ENCODE peak calls at places on chromosomes 12 and 14, in eight cellular contexts. One of them, this sample, is unnamed.

GRCh38 chr12:67649165-67650126 is 901 bp downstream of the DYRK2 start:
- DNase-seq in H1: no peak
- DNase-seq in mesothelial cell of epicardium: peak; percentile 26
- DNase-seq in right lobe of liver: peak; percentile 58
- DNase-seq in heart left ventricle: peak; percentile 46
- DNase-seq in left ventricle myocardium inferior: peak; percentile 41
- DNase-seq in right atrium auricular region: no peak
- DNase-seq in heart right ventricle: peak; percentile 28
- DNase-seq in this sample: peak; percentile 40

GRCh38 chr12:77102691-77103090 is 37.3 kb upstream of the E2F7 start:
- DNase-seq in H1: no peak
- DNase-seq in mesothelial cell of epicardium: no peak
- DNase-seq in right lobe of liver: no peak
- DNase-seq in heart left ventricle: no peak
- DNase-seq in left ventricle myocardium inferior: no peak
- DNase-seq in right atrium auricular region: no peak
- DNase-seq in heart right ventricle: no peak
- DNase-seq in this sample: no peak

GRCh38 chr14:87995500-87996275 is 2.7 kb upstream of the GALC start:
- DNase-seq in H1: no peak
- DNase-seq in mesothelial cell of epicardium: no peak
- DNase-seq in right lobe of liver: no peak
- DNase-seq in heart left ventricle: no peak
- DNase-seq in left ventricle myocardium inferior: no peak
- DNase-seq in right atrium auricular region: no peak
- DNase-seq in heart right ventricle: no peak
- DNase-seq in this sample: no peak

GRCh38 chr12:65779091-65779642 is 45.1 kb upstream of the HMGA2 start:
- DNase-seq in H1: no peak
- DNase-seq in mesothelial cell of epicardium: no peak
- DNase-seq in right lobe of liver: no peak
- DNase-seq in heart left ventricle: no peak
- DNase-seq in left ventricle myocardium inferior: no peak
- DNase-seq in right atrium auricular region: no peak
- DNase-seq in heart right ventricle: no peak
- DNase-seq in this sample: no peak

GRCh38 chr14:70789361-70789760 is 20.0 kb downstream of the MAP3K9 start:
- DNase-seq in H1: no peak
- DNase-seq in mesothelial cell of epicardium: no peak
- DNase-seq in right lobe of liver: no peak
- DNase-seq in heart left ventricle: no peak
- DNase-seq in left ventricle myocardium inferior: no peak
- DNase-seq in right atrium auricular region: no peak
- DNase-seq in heart right ventricle: no peak
- DNase-seq in this sample: no peak

GRCh38 chr14:75259946-75260545 is 18.6 kb upstream of the FOS start:
- DNase-seq in H1: no peak
- DNase-seq in mesothelial cell of epicardium: no peak
- DNase-seq in right lobe of liver: no peak
- DNase-seq in heart left ventricle: no peak
- DNase-seq in left ventricle myocardium inferior: no peak
- DNase-seq in right atrium auricular region: no peak
- DNase-seq in heart right ventricle: no peak
- DNase-seq in this sample: no peak

GRCh38 chr14:81673930-81674329 is 140.3 kb upstream of the SEL1L start:
- DNase-seq in H1: no peak
- DNase-seq in mesothelial cell of epicardium: no peak
- DNase-seq in right lobe of liver: no peak
- DNase-seq in heart left ventricle: no peak
- DNase-seq in left ventricle myocardium inferior: no peak
- DNase-seq in right atrium auricular region: no peak
- DNase-seq in heart right ventricle: peak; percentile 17
- DNase-seq in this sample: no peak

GRCh38 chr12:124469193-124469888 is 98.1 kb downstream of the NCOR2 start:
- DNase-seq in H1: peak; percentile 46
- DNase-seq in mesothelial cell of epicardium: no peak
- DNase-seq in right lobe of liver: no peak
- DNase-seq in heart left ventricle: no peak
- DNase-seq in left ventricle myocardium inferior: no peak
- DNase-seq in right atrium auricular region: no peak
- DNase-seq in heart right ventricle: no peak
- DNase-seq in this sample: no peak

GRCh38 chr12:57632898-57633825 is at the start of gene B4GALNT1:
- DNase-seq in H1: no peak
- DNase-seq in mesothelial cell of epicardium: no peak
- DNase-seq in right lobe of liver: no peak
- DNase-seq in heart left ventricle: peak; percentile 61
- DNase-seq in left ventricle myocardium inferior: peak; percentile 64
- DNase-seq in right atrium auricular region: peak; percentile 58
- DNase-seq in heart right ventricle: peak; percentile 36
- DNase-seq in this sample: peak; percentile 75

GRCh38 chr14:36658091-36659009 is 3.3 kb upstream of the PAX9 start:
- DNase-seq in H1: no peak
- DNase-seq in mesothelial cell of epicardium: no peak
- DNase-seq in right lobe of liver: no peak
- DNase-seq in heart left ventricle: no peak
- DNase-seq in left ventricle myocardium inferior: no peak
- DNase-seq in right atrium auricular region: no peak
- DNase-seq in heart right ventricle: no peak
- DNase-seq in this sample: no peak

GRCh38 chr12:83349907-83350611 is 663.4 kb downstream of the TMTC2 start:
- DNase-seq in H1: no peak
- DNase-seq in mesothelial cell of epicardium: no peak
- DNase-seq in right lobe of liver: no peak
- DNase-seq in heart left ventricle: no peak
- DNase-seq in left ventricle myocardium inferior: no peak
- DNase-seq in right atrium auricular region: no peak
- DNase-seq in heart right ventricle: no peak
- DNase-seq in this sample: no peak

GRCh38 chr12:111991946-111992345 is 21.0 kb downstream of the TMEM116 start:
- DNase-seq in H1: no peak
- DNase-seq in mesothelial cell of epicardium: no peak
- DNase-seq in right lobe of liver: no peak
- DNase-seq in heart left ventricle: no peak
- DNase-seq in left ventricle myocardium inferior: no peak
- DNase-seq in right atrium auricular region: no peak
- DNase-seq in heart right ventricle: no peak
- DNase-seq in this sample: no peak

GRCh38 chr12:124532331-124532750 is 35.1 kb downstream of the NCOR2 start:
- DNase-seq in H1: no peak
- DNase-seq in mesothelial cell of epicardium: peak; percentile 54
- DNase-seq in right lobe of liver: no peak
- DNase-seq in heart left ventricle: no peak
- DNase-seq in left ventricle myocardium inferior: no peak
- DNase-seq in right atrium auricular region: no peak
- DNase-seq in heart right ventricle: no peak
- DNase-seq in this sample: no peak

GRCh38 chr12:53423597-53423996 is at the start of gene AMHR2:
- DNase-seq in H1: no peak
- DNase-seq in mesothelial cell of epicardium: no peak
- DNase-seq in right lobe of liver: no peak
- DNase-seq in heart left ventricle: no peak
- DNase-seq in left ventricle myocardium inferior: no peak
- DNase-seq in right atrium auricular region: no peak
- DNase-seq in heart right ventricle: no peak
- DNase-seq in this sample: no peak

GRCh38 chr14:88005050-88005481 is at the start of gene GPR65:
- DNase-seq in H1: no peak
- DNase-seq in mesothelial cell of epicardium: no peak
- DNase-seq in right lobe of liver: no peak
- DNase-seq in heart left ventricle: no peak
- DNase-seq in left ventricle myocardium inferior: no peak
- DNase-seq in right atrium auricular region: no peak
- DNase-seq in heart right ventricle: no peak
- DNase-seq in this sample: no peak

GRCh38 chr12:106721931-106722330 is 52.6 kb upstream of the RIC8B start:
- DNase-seq in H1: no peak
- DNase-seq in mesothelial cell of epicardium: no peak
- DNase-seq in right lobe of liver: no peak
- DNase-seq in heart left ventricle: no peak
- DNase-seq in left ventricle myocardium inferior: no peak
- DNase-seq in right atrium auricular region: no peak
- DNase-seq in heart right ventricle: no peak
- DNase-seq in this sample: no peak

GRCh38 chr12:106723416-106723815 is 51.1 kb upstream of the RIC8B start:
- DNase-seq in H1: no peak
- DNase-seq in mesothelial cell of epicardium: no peak
- DNase-seq in right lobe of liver: no peak
- DNase-seq in heart left ventricle: no peak
- DNase-seq in left ventricle myocardium inferior: no peak
- DNase-seq in right atrium auricular region: no peak
- DNase-seq in heart right ventricle: no peak
- DNase-seq in this sample: no peak

GRCh38 chr12:106724116-106724515 is 50.4 kb upstream of the RIC8B start:
- DNase-seq in H1: no peak
- DNase-seq in mesothelial cell of epicardium: no peak
- DNase-seq in right lobe of liver: no peak
- DNase-seq in heart left ventricle: no peak
- DNase-seq in left ventricle myocardium inferior: no peak
- DNase-seq in right atrium auricular region: no peak
- DNase-seq in heart right ventricle: no peak
- DNase-seq in this sample: no peak

GRCh38 chr12:106724934-106725333 is 49.5 kb upstream of the RIC8B start:
- DNase-seq in H1: no peak
- DNase-seq in mesothelial cell of epicardium: no peak
- DNase-seq in right lobe of liver: no peak
- DNase-seq in heart left ventricle: no peak
- DNase-seq in left ventricle myocardium inferior: no peak
- DNase-seq in right atrium auricular region: no peak
- DNase-seq in heart right ventricle: no peak
- DNase-seq in this sample: no peak

DNA sequence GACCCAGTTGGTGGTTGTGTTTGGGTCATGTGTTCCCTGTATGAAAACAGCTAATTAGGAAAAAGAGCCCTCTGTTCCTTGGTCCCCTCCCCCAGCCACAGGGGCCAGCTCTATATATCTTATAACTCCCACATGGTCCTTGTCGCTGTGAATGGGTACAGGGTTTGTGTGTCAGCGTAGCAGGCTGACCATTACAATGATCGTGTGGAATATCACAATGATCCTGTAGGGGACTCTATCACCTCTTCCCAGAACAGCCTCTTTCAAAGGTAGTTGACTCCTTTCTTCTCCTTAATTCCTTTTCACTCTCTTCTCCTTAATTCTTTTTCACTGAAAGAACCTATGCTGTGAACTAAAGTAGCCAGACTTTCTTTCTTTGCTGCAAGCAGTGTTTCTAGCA is 51.6 kb upstream of the RIC8B start:
- DNase-seq in H1: no peak
- DNase-seq in mesothelial cell of epicardium: no peak
- DNase-seq in right lobe of liver: no peak
- DNase-seq in heart left ventricle: no peak
- DNase-seq in left ventricle myocardium inferior: no peak
- DNase-seq in right atrium auricular region: no peak
- DNase-seq in heart right ventricle: no peak
- DNase-seq in this sample: no peak
- TF ChIP-seq CTCF in H1: no peak
- TF ChIP-seq CTCF in mesothelial cell of epicardium: no peak
- TF ChIP-seq CTCF in right lobe of liver: no peak
- TF ChIP-seq CTCF in heart left ventricle: no peak
- TF ChIP-seq CTCF in left ventricle myocardium inferior: peak; percentile 19
- TF ChIP-seq CTCF in right atrium auricular region: no peak
- TF ChIP-seq CTCF in heart right ventricle: no peak
- TF ChIP-seq CTCF in this sample: no peak

DNA sequence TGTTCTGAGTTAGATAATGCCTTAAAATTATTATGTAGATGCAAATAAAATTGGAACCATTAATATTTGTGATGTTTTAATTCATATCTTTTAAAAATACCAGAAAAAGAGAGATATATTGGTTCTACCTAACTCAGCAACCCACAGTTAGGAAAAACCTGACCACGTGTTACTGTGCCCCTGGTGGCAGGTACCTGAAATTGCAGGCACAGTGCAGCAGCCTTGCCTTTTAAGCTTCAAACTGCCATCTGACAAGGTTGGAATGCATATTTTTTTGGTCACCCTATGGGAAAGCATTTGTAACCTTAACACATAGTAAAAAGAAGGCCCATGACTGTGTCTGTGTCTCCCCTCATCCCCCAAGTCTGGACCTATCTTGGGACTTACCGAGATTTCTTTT is 109.4 kb upstream of the NOS1 start:
- DNase-seq in H1: no peak
- DNase-seq in mesothelial cell of epicardium: no peak
- DNase-seq in right lobe of liver: no peak
- DNase-seq in heart left ventricle: no peak
- DNase-seq in left ventricle myocardium inferior: no peak
- DNase-seq in right atrium auricular region: no peak
- DNase-seq in heart right ventricle: no peak
- DNase-seq in this sample: no peak
- TF ChIP-seq CTCF in H1: peak; percentile 79
- TF ChIP-seq CTCF in mesothelial cell of epicardium: peak; percentile 61
- TF ChIP-seq CTCF in right lobe of liver: no peak
- TF ChIP-seq CTCF in heart left ventricle: peak; percentile 17
- TF ChIP-seq CTCF in left ventricle myocardium inferior: peak; percentile 28
- TF ChIP-seq CTCF in right atrium auricular region: no peak
- TF ChIP-seq CTCF in heart right ventricle: no peak
- TF ChIP-seq CTCF in this sample: no peak

DNA sequence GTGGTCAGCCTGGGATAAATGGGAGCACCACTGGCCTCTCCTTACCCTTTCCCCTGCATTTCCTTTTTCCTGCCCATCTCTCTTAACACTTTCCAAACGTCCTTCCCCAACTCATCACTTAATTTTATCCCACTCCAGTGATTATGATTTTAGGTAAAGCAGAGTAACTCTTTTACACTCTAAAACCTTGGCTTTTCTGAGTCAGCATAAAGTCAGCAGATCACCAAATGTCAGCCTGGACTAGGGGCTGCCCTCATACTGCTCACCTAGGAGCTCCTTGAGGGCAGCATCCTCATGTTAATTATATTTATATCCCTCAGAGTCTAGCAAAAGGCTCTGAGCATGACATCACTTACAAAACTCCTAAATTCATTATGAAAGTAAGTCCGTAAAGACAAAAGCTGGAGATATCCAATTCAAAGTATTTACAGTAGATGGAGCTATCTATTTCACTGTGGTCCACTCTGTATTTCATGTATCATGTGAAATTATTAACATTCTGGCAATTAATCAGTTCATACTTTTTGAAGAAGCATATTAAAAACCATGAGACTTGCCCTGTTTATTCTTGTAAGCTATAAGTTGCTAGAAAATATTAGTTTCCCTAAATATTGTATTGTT is 17.0 kb upstream of the DICER1 start:
- DNase-seq in H1: no peak
- DNase-seq in mesothelial cell of epicardium: no peak
- DNase-seq in right lobe of liver: no peak
- DNase-seq in heart left ventricle: no peak
- DNase-seq in left ventricle myocardium inferior: no peak
- DNase-seq in right atrium auricular region: no peak
- DNase-seq in heart right ventricle: no peak
- DNase-seq in this sample: no peak
- TF ChIP-seq CTCF in H1: no peak
- TF ChIP-seq CTCF in mesothelial cell of epicardium: no peak
- TF ChIP-seq CTCF in right lobe of liver: peak; percentile 39
- TF ChIP-seq CTCF in heart left ventricle: peak; percentile 45
- TF ChIP-seq CTCF in left ventricle myocardium inferior: peak; percentile 58
- TF ChIP-seq CTCF in right atrium auricular region: no peak
- TF ChIP-seq CTCF in heart right ventricle: peak; percentile 44
- TF ChIP-seq CTCF in this sample: no peak

DNA sequence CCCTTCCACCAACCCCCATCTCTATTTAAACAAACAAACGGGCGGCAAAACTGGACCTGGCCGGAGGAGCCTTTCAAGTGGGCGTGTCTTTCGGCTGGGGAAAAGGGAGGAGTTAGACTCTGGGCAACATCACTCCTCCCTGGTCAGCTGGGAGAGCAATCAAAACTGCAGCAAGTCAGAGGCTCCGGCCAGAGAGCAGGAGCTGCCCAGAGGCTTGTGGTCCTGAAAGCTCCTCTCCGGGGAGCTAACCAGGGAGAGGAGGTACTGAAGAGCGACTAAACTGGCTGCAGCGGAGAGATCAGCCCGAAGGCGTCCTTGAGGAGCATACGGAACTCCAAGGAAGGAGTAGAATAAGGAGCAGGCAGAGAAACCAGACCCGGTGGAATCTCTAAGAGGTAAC is at the start of gene NEUROD4:
- DNase-seq in H1: peak; percentile 83
- DNase-seq in mesothelial cell of epicardium: peak; percentile 33
- DNase-seq in right lobe of liver: no peak
- DNase-seq in heart left ventricle: peak; percentile 21
- DNase-seq in left ventricle myocardium inferior: peak; percentile 19
- DNase-seq in right atrium auricular region: no peak
- DNase-seq in heart right ventricle: peak; percentile 27
- DNase-seq in this sample: no peak
- TF ChIP-seq CTCF in H1: no peak
- TF ChIP-seq CTCF in mesothelial cell of epicardium: no peak
- TF ChIP-seq CTCF in right lobe of liver: no peak
- TF ChIP-seq CTCF in heart left ventricle: no peak
- TF ChIP-seq CTCF in left ventricle myocardium inferior: no peak
- TF ChIP-seq CTCF in right atrium auricular region: no peak
- TF ChIP-seq CTCF in heart right ventricle: no peak
- TF ChIP-seq CTCF in this sample: no peak